ENCODE peak calls at places on chromosome 6, in seven cellular contexts. One of them, this sample, is unnamed.

GRCh38 chr6:127902933-127903332 is 2.1 kb upstream of the THEMIS start:
- DNase-seq in Calu3: no peak
- DNase-seq in gastrocnemius medialis: no peak
- DNase-seq in ovary: no peak
- DNase-seq in pancreas: no peak
- DNase-seq in PC-9: no peak
- DNase-seq in lower leg skin: no peak
- DNase-seq in this sample: no peak

GRCh38 chr6:167588181-167588919 is 238.4 kb upstream of the AFDN start:
- DNase-seq in pancreas: no peak
- DNase-seq in ovary: no peak
- DNase-seq in gastrocnemius medialis: no peak
- DNase-seq in PC-9: no peak
- DNase-seq in lower leg skin: no peak
- DNase-seq in Calu3: no peak
- DNase-seq in this sample: no peak

GRCh38 chr6:33197431-33198048 is 2.9 kb downstream of the RXRB start:
- DNase-seq in PC-9: no peak
- DNase-seq in ovary: no peak
- DNase-seq in Calu3: peak
- DNase-seq in lower leg skin: no peak
- DNase-seq in pancreas: peak
- DNase-seq in gastrocnemius medialis: no peak
- DNase-seq in this sample: no peak

GRCh38 chr6:92479821-92480220 is 939.5 kb downstream of the EPHA7 start:
- DNase-seq in pancreas: no peak
- DNase-seq in gastrocnemius medialis: no peak
- DNase-seq in lower leg skin: no peak
- DNase-seq in PC-9: no peak
- DNase-seq in ovary: no peak
- DNase-seq in Calu3: no peak
- DNase-seq in this sample: no peak

GRCh38 chr6:129252377-129253071 is 369.6 kb downstream of the LAMA2 start:
- DNase-seq in PC-9: no peak
- DNase-seq in gastrocnemius medialis: no peak
- DNase-seq in lower leg skin: no peak
- DNase-seq in pancreas: no peak
- DNase-seq in ovary: no peak
- DNase-seq in Calu3: no peak
- DNase-seq in this sample: no peak

GRCh38 chr6:170165085-170165484 is 125.8 kb downstream of the DLL1 start:
- DNase-seq in lower leg skin: no peak
- DNase-seq in Calu3: no peak
- DNase-seq in pancreas: no peak
- DNase-seq in PC-9: no peak
- DNase-seq in gastrocnemius medialis: no peak
- DNase-seq in ovary: peak
- DNase-seq in this sample: no peak

GRCh38 chr6:71510057-71510713 is 221.6 kb downstream of the OGFRL1 start:
- DNase-seq in lower leg skin: peak
- DNase-seq in pancreas: peak
- DNase-seq in Calu3: peak
- DNase-seq in PC-9: peak
- DNase-seq in ovary: no peak
- DNase-seq in gastrocnemius medialis: peak
- DNase-seq in this sample: peak

GRCh38 chr6:148888853-148889252 is 142.0 kb downstream of the UST start:
- DNase-seq in gastrocnemius medialis: no peak
- DNase-seq in pancreas: no peak
- DNase-seq in Calu3: no peak
- DNase-seq in PC-9: no peak
- DNase-seq in ovary: no peak
- DNase-seq in lower leg skin: no peak
- DNase-seq in this sample: no peak

GRCh38 chr6:73631849-73632248 is 21.9 kb downstream of the SLC17A5 start:
- DNase-seq in pancreas: no peak
- DNase-seq in lower leg skin: no peak
- DNase-seq in PC-9: no peak
- DNase-seq in gastrocnemius medialis: no peak
- DNase-seq in ovary: no peak
- DNase-seq in Calu3: no peak
- DNase-seq in this sample: no peak

GRCh38 chr6:122033564-122034181 is 365.8 kb upstream of the HSF2 start:
- DNase-seq in ovary: no peak
- DNase-seq in lower leg skin: no peak
- DNase-seq in PC-9: no peak
- DNase-seq in Calu3: peak
- DNase-seq in gastrocnemius medialis: no peak
- DNase-seq in pancreas: no peak
- DNase-seq in this sample: no peak

GRCh38 chr6:136466789-136467585 is 83.2 kb downstream of the MAP7 start:
- DNase-seq in ovary: no peak
- DNase-seq in Calu3: no peak
- DNase-seq in gastrocnemius medialis: no peak
- DNase-seq in lower leg skin: no peak
- DNase-seq in pancreas: no peak
- DNase-seq in PC-9: no peak
- DNase-seq in this sample: no peak

GRCh38 chr6:47126647-47127339 is 84.7 kb upstream of the ADGRF1 start:
- DNase-seq in Calu3: peak
- DNase-seq in lower leg skin: no peak
- DNase-seq in gastrocnemius medialis: no peak
- DNase-seq in PC-9: peak
- DNase-seq in pancreas: peak
- DNase-seq in ovary: no peak
- DNase-seq in this sample: no peak

GRCh38 chr6:163356324-163356723 is 58.2 kb upstream of the QKI start:
- DNase-seq in PC-9: no peak
- DNase-seq in lower leg skin: peak
- DNase-seq in Calu3: no peak
- DNase-seq in ovary: no peak
- DNase-seq in pancreas: no peak
- DNase-seq in gastrocnemius medialis: no peak
- DNase-seq in this sample: no peak

GRCh38 chr6:163588211-163588919 is 173.8 kb downstream of the QKI start:
- DNase-seq in PC-9: no peak
- DNase-seq in ovary: no peak
- DNase-seq in lower leg skin: no peak
- DNase-seq in pancreas: no peak
- DNase-seq in gastrocnemius medialis: no peak
- DNase-seq in Calu3: no peak
- DNase-seq in this sample: no peak

GRCh38 chr6:37680668-37681067 is 17.0 kb downstream of the MDGA1 start:
- DNase-seq in gastrocnemius medialis: no peak
- DNase-seq in lower leg skin: no peak
- DNase-seq in ovary: no peak
- DNase-seq in Calu3: no peak
- DNase-seq in PC-9: no peak
- DNase-seq in pancreas: no peak
- DNase-seq in this sample: no peak

GRCh38 chr6:54299542-54300269 is 8.5 kb upstream of the TINAG start:
- DNase-seq in lower leg skin: no peak
- DNase-seq in ovary: no peak
- DNase-seq in PC-9: no peak
- DNase-seq in pancreas: no peak
- DNase-seq in Calu3: no peak
- DNase-seq in gastrocnemius medialis: no peak
- DNase-seq in this sample: no peak

GRCh38 chr6:32763417-32763816 is at the start of gene HLA-DQB2:
- DNase-seq in Calu3: no peak
- DNase-seq in pancreas: no peak
- DNase-seq in gastrocnemius medialis: no peak
- DNase-seq in PC-9: no peak
- DNase-seq in lower leg skin: no peak
- DNase-seq in ovary: no peak
- DNase-seq in this sample: no peak

GRCh38 chr6:139638179-139638872 is 263.9 kb upstream of the CITED2 start:
- DNase-seq in PC-9: no peak
- DNase-seq in gastrocnemius medialis: no peak
- DNase-seq in ovary: no peak
- DNase-seq in lower leg skin: no peak
- DNase-seq in pancreas: no peak
- DNase-seq in Calu3: no peak
- DNase-seq in this sample: no peak
- TF ChIP-seq CTCF in PC-9: no peak
- TF ChIP-seq CTCF in gastrocnemius medialis: no peak
- TF ChIP-seq CTCF in ovary: no peak
- TF ChIP-seq CTCF in lower leg skin: no peak
- TF ChIP-seq CTCF in pancreas: no peak
- TF ChIP-seq CTCF in Calu3: no peak
- TF ChIP-seq CTCF in this sample: no peak

GRCh38 chr6:45447721-45448120 is 70.0 kb upstream of the SUPT3H start:
- DNase-seq in ovary: no peak
- DNase-seq in lower leg skin: no peak
- DNase-seq in gastrocnemius medialis: no peak
- DNase-seq in PC-9: no peak
- DNase-seq in Calu3: no peak
- DNase-seq in pancreas: no peak
- DNase-seq in this sample: no peak

GRCh38 chr6:45445749-45446454 is 68.2 kb upstream of the SUPT3H start:
- DNase-seq in lower leg skin: peak
- DNase-seq in pancreas: peak
- DNase-seq in Calu3: peak
- DNase-seq in gastrocnemius medialis: peak
- DNase-seq in ovary: peak
- DNase-seq in PC-9: peak
- DNase-seq in this sample: peak

GRCh38 chr6:45448417-45449389 is 71.0 kb upstream of the SUPT3H start:
- DNase-seq in pancreas: no peak
- DNase-seq in ovary: no peak
- DNase-seq in Calu3: no peak
- DNase-seq in gastrocnemius medialis: no peak
- DNase-seq in lower leg skin: no peak
- DNase-seq in PC-9: no peak
- DNase-seq in this sample: no peak

GRCh38 chr6:45445364-45445748 is 67.6 kb upstream of the SUPT3H start:
- DNase-seq in pancreas: no peak
- DNase-seq in Calu3: no peak
- DNase-seq in lower leg skin: no peak
- DNase-seq in ovary: no peak
- DNase-seq in gastrocnemius medialis: no peak
- DNase-seq in PC-9: no peak
- DNase-seq in this sample: no peak

GRCh38 chr6:45447005-45447404 is 69.3 kb upstream of the SUPT3H start:
- DNase-seq in Calu3: no peak
- DNase-seq in ovary: no peak
- DNase-seq in gastrocnemius medialis: no peak
- DNase-seq in pancreas: no peak
- DNase-seq in PC-9: no peak
- DNase-seq in lower leg skin: no peak
- DNase-seq in this sample: no peak
- TF ChIP-seq CTCF in Calu3: no peak
- TF ChIP-seq CTCF in ovary: no peak
- TF ChIP-seq CTCF in gastrocnemius medialis: no peak
- TF ChIP-seq CTCF in pancreas: no peak
- TF ChIP-seq CTCF in PC-9: no peak
- TF ChIP-seq CTCF in lower leg skin: no peak
- TF ChIP-seq CTCF in this sample: no peak

DNA sequence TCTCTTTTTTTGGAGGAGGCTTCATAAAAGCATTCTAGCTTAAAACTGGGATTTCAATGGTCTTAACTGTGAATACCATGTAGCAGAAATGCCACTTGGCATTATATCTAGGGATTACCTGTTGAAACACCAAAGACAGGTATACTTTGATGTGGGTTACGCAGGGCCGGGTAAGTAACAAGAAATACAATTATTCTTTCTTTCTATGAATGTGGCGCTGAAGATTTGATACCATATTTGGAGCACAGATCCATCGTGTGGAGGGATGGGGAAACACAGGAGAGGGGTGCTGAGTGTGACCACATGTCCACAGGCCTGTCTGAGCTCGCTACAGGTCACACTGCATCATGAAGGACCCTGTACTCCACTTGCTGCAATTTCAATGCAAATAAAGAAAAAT is 257.8 kb downstream of the GMPR start:
- DNase-seq in lower leg skin: no peak
- DNase-seq in pancreas: no peak
- DNase-seq in ovary: no peak
- DNase-seq in PC-9: no peak
- DNase-seq in gastrocnemius medialis: no peak
- DNase-seq in Calu3: no peak
- DNase-seq in this sample: no peak
- TF ChIP-seq CTCF in lower leg skin: no peak
- TF ChIP-seq CTCF in pancreas: no peak
- TF ChIP-seq CTCF in ovary: no peak
- TF ChIP-seq CTCF in PC-9: no peak
- TF ChIP-seq CTCF in gastrocnemius medialis: no peak
- TF ChIP-seq CTCF in Calu3: no peak
- TF ChIP-seq CTCF in this sample: no peak

GRCh38 chr6:13539572-13539971 is 34.8 kb upstream of the SIRT5 start:
- DNase-seq in pancreas: no peak
- DNase-seq in lower leg skin: no peak
- DNase-seq in PC-9: no peak
- DNase-seq in gastrocnemius medialis: no peak
- DNase-seq in Calu3: no peak
- DNase-seq in ovary: no peak
- DNase-seq in this sample: no peak
- TF ChIP-seq CTCF in pancreas: no peak
- TF ChIP-seq CTCF in lower leg skin: no peak
- TF ChIP-seq CTCF in PC-9: no peak
- TF ChIP-seq CTCF in gastrocnemius medialis: no peak
- TF ChIP-seq CTCF in Calu3: no peak
- TF ChIP-seq CTCF in ovary: no peak
- TF ChIP-seq CTCF in this sample: no peak

DNA sequence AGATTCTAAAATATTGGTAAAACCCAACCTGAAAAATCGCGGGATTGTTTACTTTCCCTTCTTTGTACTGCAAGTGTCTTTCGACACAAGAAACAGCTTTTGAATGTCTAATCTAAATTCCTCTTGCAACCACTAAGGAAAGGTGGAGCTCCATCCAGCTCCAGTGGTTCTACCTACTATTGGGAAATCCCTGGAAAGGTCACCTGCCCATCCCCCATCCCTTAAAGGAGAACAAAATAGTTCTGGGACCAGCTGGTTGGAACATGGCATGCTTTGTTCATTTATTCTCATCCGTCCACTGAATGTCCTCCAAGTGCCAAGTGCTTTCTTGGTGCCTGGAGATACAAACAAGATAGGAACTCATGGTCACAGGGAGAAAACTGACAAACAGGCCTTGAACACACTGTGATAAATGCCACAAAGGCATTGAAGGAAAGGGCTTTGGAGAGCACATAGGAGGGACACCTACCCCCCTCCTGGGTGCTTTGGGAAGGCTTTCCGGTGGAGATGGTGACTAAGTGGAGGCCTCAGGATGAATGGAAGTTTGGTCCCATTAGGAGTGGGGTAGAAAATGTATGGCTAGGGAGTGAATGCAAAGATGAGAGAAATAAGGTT is 2.3 kb upstream of the CITED2 start:
- DNase-seq in PC-9: peak
- DNase-seq in lower leg skin: peak
- DNase-seq in Calu3: peak
- DNase-seq in gastrocnemius medialis: peak
- DNase-seq in pancreas: peak
- DNase-seq in ovary: peak
- DNase-seq in this sample: no peak
- TF ChIP-seq CTCF in PC-9: peak
- TF ChIP-seq CTCF in lower leg skin: no peak
- TF ChIP-seq CTCF in Calu3: no peak
- TF ChIP-seq CTCF in gastrocnemius medialis: no peak
- TF ChIP-seq CTCF in pancreas: peak
- TF ChIP-seq CTCF in ovary: peak
- TF ChIP-seq CTCF in this sample: no peak

This sample was measured in endothelial cell.